ENCODE peak calls at places on chromosomes 3 and 15, in six cellular contexts. A is GM12891; F is stimulated activated CD4-positive, alpha-beta T cell treated with anti-CD3 and anti-CD28 coated beads, Interleukin-4, amount 100 ng/mL, for 24 hours; L is GM23248; U is GM20000; B is activated B cell treated with CpG ODN at 0.5 μM for 24 hours. P is an unnamed sample.

GRCh38 chr15:70088427-70088826 is 9.3 kb downstream of the TLE3 start:
- DNase-seq in A (no peak), F (no peak), L (no peak), U (no peak), B (no peak), P (no peak)

GRCh38 chr15:98077186-98077585 is 116.7 kb downstream of the ARRDC4 start:
- DNase-seq in A (no peak), F (no peak), L (peak), U (no peak), B (no peak), P (no peak)

GRCh38 chr3:42693530-42693930 is 8.2 kb downstream of the KLHL40 start:
- DNase-seq in A (no peak), F (no peak), L (no peak), U (no peak), B (no peak), P (no peak)

GRCh38 chr15:71784719-71785118 is 25.6 kb upstream of the NR2E3 start:
- DNase-seq in A (no peak), F (no peak), L (no peak), U (no peak), B (no peak), P (peak)

GRCh38 chr3:171306631-171307030 is 153.6 kb downstream of the TNIK start:
- DNase-seq in A (no peak), F (no peak), L (peak), U (no peak), B (no peak), P (no peak)

GRCh38 chr15:69489101-69489571 is 36.5 kb downstream of the RPLP1 start:
- DNase-seq in A (no peak), F (no peak), L (peak), U (no peak), B (no peak), P (no peak)

GRCh38 chr3:195753609-195754008 is 32.8 kb downstream of the MUC20 start:
- DNase-seq in A (no peak), F (no peak), L (no peak), U (no peak), B (no peak), P (no peak)

GRCh38 chr3:160129459-160130061 is 95.7 kb upstream of the C3orf80 start:
- DNase-seq in A (no peak), F (no peak), L (peak), U (no peak), B (no peak), P (no peak)

GRCh38 chr15:33565099-33565498 is 254.3 kb downstream of the RYR3 start:
- DNase-seq in A (no peak), F (no peak), L (peak), U (no peak), B (no peak), P (no peak)

GRCh38 chr3:43323541-43323940 is 37.2 kb downstream of the SNRK start:
- DNase-seq in A (no peak), F (no peak), L (no peak), U (no peak), B (no peak), P (no peak)

GRCh38 chr15:95296626-95297025 is 1033.9 kb upstream of the NR2F2 start:
- DNase-seq in A (no peak), F (no peak), L (no peak), U (no peak), B (no peak), P (no peak)

GRCh38 chr3:196684548-196685407 is 27.3 kb downstream of the CEP19 start:
- DNase-seq in A (peak), F (peak), L (peak), U (peak), B (peak), P (peak)

GRCh38 chr3:141656771-141657170 is 81.3 kb upstream of the RNF7 start:
- DNase-seq in A (no peak), F (no peak), L (peak), U (no peak), B (no peak), P (no peak)

GRCh38 chr15:93942140-93942808 is 289.1 kb upstream of the MCTP2 start:
- DNase-seq in A (no peak), F (no peak), L (peak), U (no peak), B (no peak), P (no peak)

GRCh38 chr3:65642903-65643302 is 395.8 kb downstream of the MAGI1 start:
- DNase-seq in A (no peak), F (no peak), L (no peak), U (no peak), B (no peak), P (no peak)

GRCh38 chr3:151580592-151580991 is 119.7 kb upstream of the IGSF10 start:
- DNase-seq in A (no peak), F (no peak), L (peak), U (no peak), B (no peak), P (no peak)

GRCh38 chr15:66886686-66887273 is 178.6 kb upstream of the SMAD3 start:
- DNase-seq in A (no peak), F (no peak), L (no peak), U (no peak), B (no peak), P (no peak)

GRCh38 chr3:194890086-194890485 is 204.4 kb downstream of the FAM43A start:
- DNase-seq in A (no peak), F (no peak), L (no peak), U (no peak), B (no peak), P (no peak)

GRCh38 chr3:64056616-64057165 is 33.4 kb upstream of the PSMD6 start:
- DNase-seq in A (no peak), F (no peak), L (peak), U (no peak), B (no peak), P (no peak)

GRCh38 chr3:113498221-113499005 is 16.5 kb downstream of the SPICE1 start:
- DNase-seq in A (no peak), F (no peak), L (peak), U (no peak), B (no peak), P (no peak)

GRCh38 chr3:182490601-182491485 is 302.5 kb upstream of the ATP11B start:
- DNase-seq in A (no peak), F (no peak), L (peak), U (peak), B (no peak), P (peak)

GRCh38 chr3:96619475-96619874 is 194.9 kb upstream of the EPHA6 start:
- DNase-seq in A (no peak), F (no peak), L (no peak), U (no peak), B (no peak), P (no peak)

GRCh38 chr15:87354661-87355410 is 901.7 kb downstream of the NTRK3 start:
- DNase-seq in A (no peak), F (no peak), L (peak), U (no peak), B (no peak), P (no peak)

GRCh38 chr3:16801698-16802097 is 83.1 kb upstream of the PLCL2 start:
- DNase-seq in A (no peak), F (no peak), L (peak), U (peak), B (no peak), P (peak)

P was measured in NAMALWA.